ENCODE peak calls at places on chromosome 22, in four cellular contexts. J, M, P and E are unnamed samples.

GRCh38 chr22:32951081-32951806 is 106.9 kb downstream of the SYN3 start:
- DNase-seq in J (peak), P (no peak), M (peak), E (no peak)

GRCh38 chr22:29912605-29913398 is 29.8 kb downstream of the MTMR3 start:
- DNase-seq in M (no peak), J (peak), P (no peak), E (no peak)

GRCh38 chr22:49954354-49954753 is 6.2 kb upstream of the PIM3 start:
- DNase-seq in M (no peak), P (no peak), J (no peak), E (no peak)

GRCh38 chr22:19120829-19121630 is 1.2 kb downstream of the DGCR2 start:
- DNase-seq in P (no peak), M (peak), J (peak), E (no peak)

GRCh38 chr22:24601217-24602104 is 1.5 kb upstream of the GGT1 start:
- DNase-seq in P (no peak), J (no peak), M (no peak), E (no peak)

GRCh38 chr22:50269573-50270301 is 443 bp downstream of the MAPK11 start:
- DNase-seq in P (peak), M (no peak), J (peak), E (peak)

GRCh38 chr22:27185903-27186302 is 528.5 kb downstream of the MIAT start:
- DNase-seq in P (no peak), M (no peak), J (no peak), E (no peak)

GRCh38 chr22:27885977-27886842 is 32.8 kb downstream of the PITPNB start:
- DNase-seq in P (no peak), J (peak), M (peak), E (peak)

GRCh38 chr22:25057013-25057881 is 104.7 kb downstream of the KIAA1671 start:
- DNase-seq in P (peak), M (peak), J (peak), E (peak)

GRCh38 chr22:30801695-30802094 is 107.0 kb downstream of the OSBP2 start:
- DNase-seq in M (no peak), J (no peak), P (no peak), E (no peak)

GRCh38 chr22:40728731-40729189 is 49.5 kb downstream of the MCHR1 start:
- DNase-seq in P (no peak), J (peak), M (no peak), E (no peak)

GRCh38 chr22:20399866-20400605 is 6.1 kb downstream of the ZNF74 start:
- DNase-seq in M (no peak), P (no peak), J (no peak), E (no peak)

GRCh38 chr22:24965822-24966626 is 13.5 kb downstream of the KIAA1671 start:
- DNase-seq in J (no peak), M (no peak), P (no peak), E (no peak)

GRCh38 chr22:32255726-32256125 is 579 bp upstream of the SLC5A4 start:
- DNase-seq in M (no peak), J (no peak), P (no peak), E (no peak)

GRCh38 chr22:28442264-28442950 is 237.2 kb downstream of the TTC28 start:
- DNase-seq in M (peak), J (peak), P (peak), E (peak)

GRCh38 chr22:26903030-26903856 is 245.9 kb downstream of the MIAT start:
- DNase-seq in P (no peak), J (no peak), M (peak), E (peak)

GRCh38 chr22:23894710-23895598 is 771 bp downstream of the MIF start:
- DNase-seq in M (peak), P (peak), J (peak), E (peak)

GRCh38 chr22:27242111-27242436 is 559.5 kb downstream of the MN1 start:
- DNase-seq in P (no peak), M (no peak), J (no peak), E (no peak)

GRCh38 chr22:49492756-49493251 is 334.9 kb downstream of the BRD1 start:
- DNase-seq in M (no peak), P (no peak), J (no peak), E (no peak)

GRCh38 chr22:36258750-36259619 is 6.1 kb downstream of the APOL1 start:
- DNase-seq in M (peak), P (no peak), J (peak), E (peak)

GRCh38 chr22:29879738-29880137 is 3.2 kb upstream of the MTMR3 start:
- DNase-seq in M (peak), P (no peak), J (no peak), E (no peak)

GRCh38 chr22:36765943-36766450 is 9.9 kb downstream of the IFT27 start:
- DNase-seq in M (no peak), P (no peak), J (no peak), E (no peak)

GRCh38 chr22:24492391-24492790 is 2.7 kb upstream of the UPB1 start:
- DNase-seq in M (no peak), P (no peak), J (peak), E (no peak)

GRCh38 chr22:30291334-30291892 is 2.1 kb upstream of the CASTOR1 start:
- DNase-seq in M (no peak), J (no peak), P (no peak), E (no peak)

GRCh38 chr22:28909375-28909774 is 26.0 kb downstream of the ZNRF3 start:
- DNase-seq in P (peak), J (peak), M (no peak), E (peak)

GRCh38 chr22:43090130-43090789 is 1.1 kb upstream of the TTLL1 start:
- DNase-seq in M (no peak), P (peak), J (peak), E (peak)

GRCh38 chr22:31683181-31684105 is 21.4 kb upstream of the PISD start:
- DNase-seq in P (no peak), J (no peak), M (no peak), E (no peak)

GRCh38 chr22:24460418-24461089 is 33.2 kb downstream of the ADORA2A start:
- DNase-seq in P (no peak), M (no peak), J (no peak), E (peak)

GRCh38 chr22:25081409-25081824 is 118.2 kb upstream of the CRYBB3 start:
- DNase-seq in P (no peak), J (peak), M (peak), E (peak)

GRCh38 chr22:43060213-43060612 is 29.0 kb downstream of the TTLL1 start:
- DNase-seq in P (peak), M (peak), J (peak), E (peak)

GRCh38 chr22:42022162-42022847 is 23.7 kb downstream of the WBP2NL start:
- DNase-seq in M (no peak), P (no peak), J (no peak), E (peak)

GRCh38 chr22:35333220-35333619 is 33.5 kb downstream of the TOM1 start:
- DNase-seq in M (no peak), P (no peak), J (no peak), E (no peak)

GRCh38 chr22:29693671-29694070 is 26.1 kb upstream of the CABP7 start:
- DNase-seq in M (no peak), P (no peak), J (no peak), E (no peak)

GRCh38 chr22:24094966-24095365 is 83.9 kb downstream of the CABIN1 start:
- DNase-seq in P (no peak), J (no peak), M (no peak), E (no peak)

GRCh38 chr22:24763872-24764485 is 10.5 kb downstream of the PIWIL3 start:
- DNase-seq in P (no peak), M (peak), J (no peak), E (no peak)

GRCh38 chr22:24731786-24732185 is 42.7 kb downstream of the PIWIL3 start:
- DNase-seq in P (no peak), M (no peak), J (no peak), E (no peak)

GRCh38 chr22:19045094-19045493 is 77.1 kb downstream of the DGCR2 start:
- DNase-seq in M (no peak), J (no peak), P (no peak), E (no peak)

DNA sequence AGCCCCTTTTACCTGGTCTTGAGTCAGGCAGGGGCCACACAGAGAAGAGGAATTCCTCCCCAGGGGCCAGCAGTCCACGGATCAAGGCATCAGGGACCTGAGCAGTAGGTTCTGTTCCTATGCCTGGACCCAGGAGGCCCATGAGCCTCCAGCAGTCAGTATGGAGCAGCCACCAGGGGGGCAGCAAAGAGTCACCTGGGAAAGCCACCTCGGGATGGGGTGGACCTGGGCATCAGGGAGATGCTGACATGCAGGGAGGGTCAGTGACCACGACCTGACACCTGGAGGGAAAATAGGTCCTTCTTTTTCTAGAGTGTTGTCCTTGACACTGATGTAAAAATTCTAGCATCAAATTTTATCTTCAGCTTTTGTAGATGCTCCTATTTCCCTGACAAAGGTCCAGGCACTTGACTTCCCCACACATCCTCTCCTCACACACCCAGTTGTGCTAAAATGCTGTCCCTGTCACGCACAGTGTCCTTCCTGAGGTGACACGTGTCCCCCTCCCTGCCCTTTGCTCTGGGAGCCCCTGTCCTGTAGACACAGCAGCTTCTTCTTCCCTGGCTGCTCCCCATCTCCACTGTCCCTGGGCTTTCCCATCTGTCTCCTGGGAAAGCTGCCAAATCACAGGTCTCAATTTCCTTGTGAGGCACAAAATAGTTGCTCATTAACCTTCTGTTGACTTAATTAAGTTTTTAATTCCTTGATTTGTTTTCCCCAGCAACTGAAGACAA is 70.0 kb upstream of the IGLL5 start:
- DNase-seq in P (no peak), M (no peak), J (no peak), E (no peak)
- TF ChIP-seq CTCF in P (peak), M (peak), J (no peak), E (no peak)

DNA sequence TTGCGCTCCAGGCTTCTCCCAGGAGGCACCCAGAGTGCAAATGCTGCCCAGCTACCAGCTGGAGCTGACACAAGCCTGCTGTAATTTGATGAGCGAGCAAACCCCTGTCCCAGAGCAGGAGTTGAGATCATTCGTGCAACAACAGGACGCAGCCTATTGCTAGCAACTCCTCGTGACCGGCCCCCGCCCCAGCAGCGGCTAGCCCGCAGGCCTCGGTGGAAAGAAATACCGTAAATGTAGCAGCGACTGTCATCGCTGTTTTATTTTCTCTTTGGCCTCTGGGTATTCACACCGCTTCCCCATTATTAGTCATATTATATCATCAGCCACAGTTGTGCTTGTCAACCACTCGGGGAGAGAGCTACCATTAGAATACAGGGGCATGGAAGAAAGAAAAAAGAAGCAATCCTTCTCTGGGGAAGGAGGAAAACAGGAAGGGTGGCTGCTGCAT is 59.2 kb upstream of the ATXN10 start:
- DNase-seq in J (peak), P (no peak), M (no peak), E (no peak)
- TF ChIP-seq CTCF in J (no peak), P (no peak), M (no peak), E (no peak)

GRCh38 chr22:39306456-39307361 is 12.7 kb downstream of the RPL3 start:
- DNase-seq in M (peak), P (no peak), J (no peak), E (peak)

GRCh38 chr22:39309881-39310714 is 9.3 kb downstream of the RPL3 start:
- DNase-seq in M (no peak), P (no peak), J (peak), E (no peak)

GRCh38 chr22:39309364-39309861 is 10.0 kb downstream of the RPL3 start:
- DNase-seq in J (no peak), P (no peak), M (peak), E (no peak)

GRCh38 chr22:39311592-39312400 is 7.6 kb downstream of the RPL3 start:
- DNase-seq in P (peak), J (no peak), M (peak), E (no peak)

GRCh38 chr22:39308614-39309363 is 10.6 kb downstream of the RPL3 start:
- DNase-seq in J (peak), M (peak), P (no peak), E (no peak)
- TF ChIP-seq CTCF in J (peak), M (peak), P (peak), E (peak)

DNA sequence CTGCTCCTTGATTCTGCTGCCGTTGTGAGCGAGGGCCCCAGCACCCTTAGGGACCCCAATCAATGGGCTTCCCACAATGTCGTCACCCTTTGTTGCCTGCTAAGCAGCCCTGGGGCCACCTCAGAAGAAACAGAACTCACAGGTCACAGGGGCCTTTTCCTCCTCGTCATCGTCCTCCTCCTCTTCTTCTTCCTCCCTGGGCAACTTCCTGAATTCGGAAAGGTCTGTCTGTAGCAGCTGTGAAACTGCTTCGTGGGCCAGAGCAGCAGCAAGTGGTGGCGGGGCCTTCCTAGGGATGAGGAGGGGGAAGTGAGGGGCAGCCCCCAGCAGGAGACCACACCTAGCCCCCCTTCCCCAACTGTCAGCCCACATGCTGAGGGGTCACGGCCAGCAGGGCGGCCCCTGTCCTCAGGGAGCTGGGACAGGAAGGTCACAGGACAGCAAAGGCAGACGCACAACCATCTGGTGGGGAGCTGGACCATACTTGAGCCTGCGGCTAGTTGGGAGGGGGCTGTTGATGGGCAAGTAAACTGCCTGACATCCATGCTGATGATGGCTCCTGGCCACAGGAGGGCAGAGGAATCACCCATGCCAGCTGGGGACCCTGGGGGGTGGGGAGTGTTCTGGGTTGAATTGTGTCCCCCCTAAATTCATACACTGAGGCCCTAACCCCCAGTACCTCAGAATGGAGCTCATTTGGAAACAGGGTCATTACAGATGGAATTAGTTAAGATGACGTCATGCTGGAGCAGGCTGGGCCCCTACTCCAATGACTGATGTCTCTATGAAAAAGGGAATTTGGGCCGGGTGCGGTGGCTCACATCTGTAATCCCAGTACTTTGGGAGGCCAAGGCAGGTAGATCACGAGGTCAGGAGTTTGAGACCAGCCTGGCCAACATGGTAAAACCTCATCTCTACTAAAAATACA is 13.0 kb downstream of the PPM1F start:
- DNase-seq in J (no peak), P (no peak), M (no peak), E (no peak)
- TF ChIP-seq CTCF in J (no peak), P (no peak), M (no peak), E (no peak)

GRCh38 chr22:47630741-47631534 is 868.5 kb downstream of the TBC1D22A start:
- DNase-seq in J (no peak), P (no peak), M (no peak), E (no peak)

GRCh38 chr22:47633111-47633510 is 870.7 kb downstream of the TBC1D22A start:
- DNase-seq in M (no peak), J (no peak), P (no peak), E (no peak)

GRCh38 chr22:47631571-47632102 is 869.2 kb downstream of the TBC1D22A start:
- DNase-seq in M (no peak), P (no peak), J (no peak), E (no peak)

GRCh38 chr22:47632646-47633045 is 870.2 kb downstream of the TBC1D22A start:
- DNase-seq in P (no peak), J (no peak), M (no peak), E (no peak)

GRCh38 chr22:47634342-47634741 is 871.9 kb downstream of the TBC1D22A start:
- DNase-seq in M (no peak), J (no peak), P (no peak), E (no peak)
- TF ChIP-seq CTCF in M (no peak), J (no peak), P (no peak), E (no peak)

DNA sequence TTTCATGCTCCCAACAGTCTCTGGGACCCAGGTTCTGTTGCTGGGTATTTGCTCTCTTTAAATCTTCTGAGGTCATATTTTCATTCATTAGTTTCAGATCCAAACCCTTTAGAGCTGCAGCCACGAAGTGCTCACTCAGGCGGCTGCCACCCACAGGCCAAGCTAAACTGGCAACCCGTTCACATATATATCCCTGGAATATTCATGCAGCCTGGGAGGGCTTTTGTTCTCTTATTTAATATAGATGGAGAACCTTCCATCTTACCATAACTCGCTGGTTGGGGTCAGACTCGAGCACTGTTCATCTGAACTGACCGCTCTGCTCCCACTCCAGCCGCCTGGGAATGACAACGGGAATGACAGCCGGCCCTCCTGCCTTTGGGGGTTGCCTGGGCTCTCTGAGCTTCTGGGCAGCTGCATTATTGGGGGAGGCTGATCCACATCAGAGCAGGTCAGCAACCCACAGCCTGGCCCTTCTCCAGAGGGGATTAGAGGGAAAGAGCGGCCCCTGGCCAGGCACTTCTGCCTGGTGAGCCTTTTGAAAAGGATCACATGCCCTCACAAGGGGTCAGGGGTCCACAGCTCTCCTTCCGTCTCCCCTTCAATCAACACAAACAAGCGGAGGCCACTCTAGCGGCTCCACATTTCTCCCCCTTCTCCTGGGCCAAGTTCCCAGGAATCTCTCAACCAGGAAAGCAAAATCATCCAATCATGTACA is 11.9 kb downstream of the TMEM184B start:
- DNase-seq in P (no peak), M (no peak), J (no peak), E (no peak)
- TF ChIP-seq CTCF in P (peak), M (no peak), J (peak), E (peak)